ENCODE peak calls at places on chromosome 15, in six cellular contexts. K is GM23338, Q is heart right ventricle, Z is bronchial epithelial cell, N is choroid plexus epithelial cell, O is thoracic aorta. V is an unnamed sample.

GRCh38 chr15:100696452-100696851 is 94.1 kb downstream of the ASB7 start:
- DNase-seq in K (no peak), Q (no peak), Z (no peak), N (peak), O (no peak), V (no peak)

GRCh38 chr15:63066302-63066701 is 23.8 kb downstream of the TPM1 start:
- DNase-seq in K (no peak), Q (no peak), Z (no peak), N (no peak), O (no peak), V (no peak)

GRCh38 chr15:96058103-96058851 is 272.2 kb upstream of the NR2F2 start:
- DNase-seq in K (no peak), Q (no peak), Z (peak), N (no peak), O (no peak), V (no peak)

GRCh38 chr15:56064152-56064551 is 70.7 kb upstream of the NEDD4 start:
- DNase-seq in K (no peak), Q (no peak), Z (peak), N (no peak), O (no peak), V (no peak)

GRCh38 chr15:78681306-78682012 is 40.4 kb upstream of the CHRNB4 start:
- DNase-seq in K (no peak), Q (no peak), Z (no peak), N (no peak), O (no peak), V (no peak)

GRCh38 chr15:38996111-38996541 is 431.5 kb upstream of the RASGRP1 start:
- DNase-seq in K (no peak), Q (no peak), Z (peak), N (peak), O (no peak), V (peak)

GRCh38 chr15:74402337-74402839 is 31.4 kb downstream of the SEMA7A start:
- DNase-seq in K (no peak), Q (no peak), Z (no peak), N (no peak), O (no peak), V (no peak)

GRCh38 chr15:71329509-71330260 is 214.4 kb downstream of the THSD4 start:
- DNase-seq in K (no peak), Q (no peak), Z (peak), N (peak), O (peak), V (peak)

GRCh38 chr15:90286678-90287077 is 21.2 kb downstream of the NGRN start:
- DNase-seq in K (peak), Q (no peak), Z (peak), N (peak), O (no peak), V (peak)

GRCh38 chr15:48190932-48191573 is 412 bp upstream of the CTXN2 start:
- DNase-seq in K (peak), Q (peak), Z (peak), N (peak), O (peak), V (peak)

GRCh38 chr15:86163771-86164170 is 84.1 kb downstream of the AGBL1 start:
- DNase-seq in K (no peak), Q (no peak), Z (no peak), N (no peak), O (no peak), V (peak)

GRCh38 chr15:71092056-71092600 is 23.1 kb upstream of the THSD4 start:
- DNase-seq in K (no peak), Q (no peak), Z (no peak), N (no peak), O (no peak), V (no peak)

GRCh38 chr15:64926661-64927060 is 15.0 kb downstream of the ANKDD1A start:
- DNase-seq in K (no peak), Q (no peak), Z (no peak), N (no peak), O (no peak), V (no peak)

GRCh38 chr15:92797168-92798052 is 102.7 kb upstream of the CHD2 start:
- DNase-seq in K (peak), Q (no peak), Z (peak), N (peak), O (no peak), V (peak)

GRCh38 chr15:65363306-65363705 is 14.5 kb downstream of the IGDCC3 start:
- DNase-seq in K (no peak), Q (no peak), Z (no peak), N (no peak), O (no peak), V (no peak)

GRCh38 chr15:78171864-78172472 is 22.8 kb downstream of the IDH3A start:
- DNase-seq in K (no peak), Q (no peak), Z (no peak), N (no peak), O (no peak), V (no peak)

GRCh38 chr15:82165948-82166376 is 96.6 kb downstream of the EFL1 start:
- DNase-seq in K (no peak), Q (no peak), Z (no peak), N (peak), O (no peak), V (no peak)

GRCh38 chr15:72319360-72319984 is 485 bp downstream of the CELF6 start:
- DNase-seq in K (peak), Q (peak), Z (peak), N (peak), O (no peak), V (peak)

GRCh38 chr15:97652700-97653167 is 307.8 kb upstream of the ARRDC4 start:
- DNase-seq in K (peak), Q (peak), Z (no peak), N (no peak), O (no peak), V (no peak)

GRCh38 chr15:91289324-91289723 is 189.3 kb downstream of the SV2B start:
- DNase-seq in K (peak), Q (no peak), Z (no peak), N (no peak), O (no peak), V (no peak)

GRCh38 chr15:27628486-27628885 is 470.6 kb downstream of the OCA2 start:
- DNase-seq in K (no peak), Q (no peak), Z (no peak), N (no peak), O (no peak), V (no peak)

GRCh38 chr15:101451192-101451799 is 38.2 kb downstream of the PCSK6 start:
- DNase-seq in K (no peak), Q (peak), Z (no peak), N (peak), O (no peak), V (no peak)

GRCh38 chr15:63366451-63366850 is 15.2 kb downstream of the CA12 start:
- DNase-seq in K (no peak), Q (no peak), Z (no peak), N (no peak), O (no peak), V (no peak)

GRCh38 chr15:78004919-78005634 is 72.4 kb downstream of the TBC1D2B start:
- DNase-seq in K (no peak), Q (peak), Z (peak), N (peak), O (no peak), V (peak)

GRCh38 chr15:43414196-43414595 is 43.3 kb downstream of the TUBGCP4 start:
- DNase-seq in K (no peak), Q (no peak), Z (no peak), N (no peak), O (no peak), V (no peak)

GRCh38 chr15:35298509-35298908 is 213.4 kb upstream of the NANOGP8 start:
- DNase-seq in K (no peak), Q (no peak), Z (no peak), N (no peak), O (no peak), V (no peak)

GRCh38 chr15:71325461-71325860 is 210.2 kb downstream of the THSD4 start:
- DNase-seq in K (no peak), Q (no peak), Z (peak), N (peak), O (no peak), V (peak)

GRCh38 chr15:101646652-101647051 is 5.5 kb downstream of the TM2D3 start:
- DNase-seq in K (no peak), Q (peak), Z (no peak), N (no peak), O (no peak), V (no peak)

DNA sequence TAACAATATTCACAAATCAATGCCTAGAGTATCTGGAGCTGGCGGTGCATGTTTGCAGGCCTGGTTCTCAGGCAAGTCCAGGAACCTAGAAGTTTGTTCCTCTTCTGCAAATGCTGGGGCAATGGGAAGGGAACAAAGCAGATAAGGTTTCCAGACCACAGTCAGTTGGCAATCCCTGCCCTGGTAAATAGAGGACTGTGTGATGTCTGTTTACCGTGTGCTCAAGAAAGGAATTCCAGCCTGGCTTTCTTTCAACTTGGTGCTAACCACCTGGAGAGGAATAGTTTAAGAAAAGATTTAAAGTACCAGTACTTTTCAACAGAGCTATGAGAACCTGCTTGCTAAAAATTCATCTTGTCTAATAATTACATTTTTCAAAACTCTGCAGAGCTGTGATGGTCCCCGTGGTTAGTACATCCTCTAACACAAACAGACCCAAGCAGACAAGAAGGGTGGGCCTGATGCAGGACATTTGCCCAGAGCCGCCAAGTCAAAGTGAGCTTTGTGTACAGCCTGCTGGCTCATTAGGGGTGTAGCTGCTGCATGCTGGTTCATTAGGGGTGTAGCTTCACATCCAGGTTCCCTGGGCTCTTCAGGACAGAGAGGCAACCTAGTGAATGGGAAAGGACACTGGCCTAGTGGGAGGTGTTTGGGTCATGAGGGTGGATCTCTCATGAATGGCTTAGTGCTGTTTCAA is 220.5 kb downstream of the SQOR start:
- DNase-seq in K (no peak), Q (no peak), Z (no peak), N (no peak), O (no peak), V (no peak)
- TF ChIP-seq CTCF in K (no peak), Q (no peak), Z (no peak), N (no peak), O (no peak), V (no peak)

GRCh38 chr15:69031013-69032001 is 16.8 kb downstream of the NOX5 start:
- DNase-seq in K (peak), Q (peak), Z (peak), N (peak), O (no peak), V (no peak)
- TF ChIP-seq CTCF in K (peak), Q (peak), Z (peak), N (peak), O (no peak), V (no peak)

DNA sequence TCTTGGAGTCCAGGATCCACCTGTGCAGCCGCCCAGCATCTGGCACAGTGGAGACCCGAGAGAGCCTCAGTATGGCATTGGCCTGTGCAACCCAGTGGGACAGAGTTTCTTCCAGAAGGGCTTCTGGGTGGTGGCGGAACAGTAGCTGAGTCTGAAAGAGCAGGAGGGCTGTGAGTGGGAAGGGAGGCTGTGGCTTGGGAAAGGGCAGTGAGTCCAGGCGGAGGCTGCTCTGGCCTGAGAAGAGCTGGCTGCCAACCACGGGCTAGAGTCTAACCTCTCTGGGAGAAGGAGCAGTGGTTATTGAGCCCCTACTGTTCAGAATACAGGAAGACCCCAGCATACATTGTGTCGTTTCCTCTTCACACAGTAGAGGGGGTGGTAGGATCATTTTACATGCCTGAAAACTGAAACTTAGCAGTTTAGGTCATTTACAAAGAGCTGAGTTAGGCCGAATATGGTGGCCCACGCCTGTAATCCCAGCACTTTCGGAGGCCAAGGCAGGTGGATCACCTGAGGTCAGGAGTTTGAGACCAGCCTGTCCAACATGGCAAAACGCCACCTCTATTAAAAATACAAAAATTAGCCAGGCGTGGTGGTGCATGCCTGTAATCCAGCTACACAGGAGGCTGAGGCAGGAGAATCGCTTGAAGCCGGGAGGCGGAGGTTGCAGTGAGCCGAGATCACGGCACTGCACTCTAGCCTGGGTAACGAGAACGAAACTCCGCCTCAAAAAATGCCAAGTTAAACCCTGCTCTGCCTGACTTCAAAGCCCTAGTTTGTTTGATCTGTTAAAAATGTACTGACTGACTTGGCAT is 3.2 kb downstream of the AEN start:
- DNase-seq in K (peak), Q (no peak), Z (no peak), N (peak), O (no peak), V (no peak)
- TF ChIP-seq CTCF in K (peak), Q (peak), Z (no peak), N (peak), O (peak), V (no peak)

GRCh38 chr15:30928076-30928475 is 24.4 kb downstream of the FAN1 start:
- DNase-seq in K (no peak), Q (no peak), Z (no peak), N (no peak), O (no peak), V (no peak)

GRCh38 chr15:30930422-30930821 is 26.7 kb downstream of the FAN1 start:
- DNase-seq in K (no peak), Q (no peak), Z (no peak), N (no peak), O (no peak), V (no peak)

GRCh38 chr15:30929982-30930381 is 26.3 kb downstream of the FAN1 start:
- DNase-seq in K (no peak), Q (no peak), Z (no peak), N (no peak), O (no peak), V (no peak)

GRCh38 chr15:30927148-30927761 is 23.5 kb downstream of the FAN1 start:
- DNase-seq in K (no peak), Q (no peak), Z (no peak), N (no peak), O (no peak), V (no peak)

GRCh38 chr15:30929064-30929669 is 25.5 kb downstream of the FAN1 start:
- DNase-seq in K (no peak), Q (no peak), Z (no peak), N (no peak), O (no peak), V (no peak)
- TF ChIP-seq CTCF in K (no peak), Q (no peak), Z (no peak), N (no peak), O (no peak), V (no peak)

DNA sequence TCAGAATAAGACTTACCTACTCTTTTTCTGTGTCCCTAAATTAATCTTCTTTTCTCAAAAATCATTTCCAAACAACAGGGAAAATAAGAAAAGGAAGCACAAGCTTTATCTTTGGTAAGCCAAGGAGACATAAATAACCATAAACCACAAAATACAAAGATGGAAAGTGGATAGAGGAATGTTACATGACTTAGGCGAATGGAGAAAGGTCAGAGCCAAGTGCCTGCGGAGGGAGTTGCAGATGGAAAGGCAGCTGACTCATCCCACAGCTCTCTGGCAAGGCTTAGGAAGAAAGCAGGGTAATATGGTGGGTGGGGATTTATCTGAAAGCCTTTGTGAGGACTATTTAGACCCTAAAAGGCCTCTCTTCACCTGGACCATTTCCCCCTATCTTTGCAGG is 72.8 kb downstream of the GALK2 start:
- DNase-seq in K (peak), Q (no peak), Z (no peak), N (peak), O (no peak), V (peak)
- TF ChIP-seq CTCF in K (no peak), Q (no peak), Z (no peak), N (no peak), O (no peak), V (no peak)

GRCh38 chr15:67384761-67385160 is 130.2 kb downstream of the IQCH start:
- DNase-seq in K (no peak), Q (no peak), Z (no peak), N (no peak), O (no peak), V (no peak)

GRCh38 chr15:67382723-67383122 is 128.1 kb downstream of the IQCH start:
- DNase-seq in K (no peak), Q (no peak), Z (no peak), N (no peak), O (no peak), V (no peak)

GRCh38 chr15:67383903-67384302 is 129.3 kb downstream of the IQCH start:
- DNase-seq in K (no peak), Q (no peak), Z (no peak), N (peak), O (no peak), V (peak)

GRCh38 chr15:67386947-67387346 is 132.4 kb downstream of the IQCH start:
- DNase-seq in K (no peak), Q (no peak), Z (peak), N (no peak), O (no peak), V (no peak)

DNA sequence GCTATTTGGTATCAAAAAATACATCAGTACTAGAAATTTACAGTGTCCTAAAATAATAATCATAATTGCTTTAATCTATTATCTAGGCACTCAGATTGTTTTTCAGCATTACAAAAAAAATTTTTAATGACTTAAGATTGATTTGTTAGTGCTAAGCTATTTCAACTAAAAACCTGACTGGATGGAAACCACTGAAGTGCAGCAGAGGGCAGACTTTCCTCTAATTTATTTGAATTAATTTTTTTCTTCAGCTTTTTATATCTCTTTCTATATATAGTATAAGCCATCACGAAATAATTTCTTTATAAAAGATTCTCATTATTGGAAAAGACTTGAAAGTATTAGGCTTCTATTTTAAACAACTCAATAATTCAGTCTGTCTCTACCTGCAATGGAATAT is 131.4 kb downstream of the IQCH start:
- DNase-seq in K (no peak), Q (no peak), Z (no peak), N (peak), O (no peak), V (peak)
- TF ChIP-seq CTCF in K (peak), Q (no peak), Z (no peak), N (peak), O (no peak), V (peak)

DNA sequence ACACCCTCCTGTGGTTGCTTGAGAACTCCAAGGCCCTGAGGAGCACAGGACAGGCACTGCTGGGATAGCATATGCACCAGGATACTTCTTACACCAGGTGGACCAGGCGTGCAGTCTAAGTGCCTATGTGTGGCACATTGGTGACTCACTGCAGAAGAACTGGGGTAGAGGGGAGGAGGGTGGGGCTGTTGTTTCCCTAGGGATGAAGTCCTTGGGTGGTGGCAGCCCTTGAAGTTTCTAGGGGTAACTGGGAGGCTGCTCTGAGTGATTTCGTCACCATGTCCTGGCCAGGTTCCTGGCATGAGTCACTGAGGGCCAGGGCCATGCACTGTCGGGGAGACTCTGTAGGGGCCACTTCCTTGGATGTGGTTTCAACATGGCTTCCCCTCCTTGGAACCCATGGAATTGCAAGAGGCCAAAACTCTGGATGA is 15.9 kb downstream of the MYZAP start:
- DNase-seq in K (no peak), Q (peak), Z (peak), N (peak), O (no peak), V (peak)
- TF ChIP-seq CTCF in K (no peak), Q (no peak), Z (peak), N (no peak), O (no peak), V (no peak)

GRCh38 chr15:23039151-23039916 is at the start of gene TUBGCP5:
- DNase-seq in K (peak), Q (peak), Z (peak), N (peak), O (peak), V (peak)
- TF ChIP-seq CTCF in K (no peak), Q (peak), Z (peak), N (peak), O (peak), V (no peak)